ENCODE peak calls at places on chromosomes 3 and 15, in nine cellular contexts. C is prostate gland, O is IMR-90, I is vagina, H is body of pancreas, R is transverse colon, Y is HCT116, P is A549, F is GM12891. T is an unnamed sample.
A peak's percentile ranks its signal among the peaks of the same experiment; 100 is the strongest.

GRCh38 chr15:80183291-80183690 is 30.5 kb downstream of the FAH start:
- DNase-seq in C (no peak), O (no peak), I (no peak), H (no peak), R (no peak), Y (no peak), P (no peak), F (no peak), T (no peak)

GRCh38 chr15:61978225-61978624 is 82.0 kb downstream of the VPS13C start:
- DNase-seq in C (no peak), O (no peak), I (no peak), H (no peak), R (no peak), Y (no peak), P (no peak), F (no peak), T (no peak)

GRCh38 chr3:97821413-97821809 is 400 bp upstream of the CRYBG3 start:
- DNase-seq in C (peak; percentile 19), O (no peak), I (no peak), H (peak; percentile 41), R (peak; percentile 59), Y (no peak), P (no peak), F (peak; percentile 6), T (peak; percentile 90)

GRCh38 chr3:98012974-98013373 is 22.1 kb downstream of the GABRR3 start:
- DNase-seq in C (no peak), O (peak; percentile 60), I (no peak), H (no peak), R (no peak), Y (no peak), P (peak; percentile 53), F (no peak), T (no peak)

GRCh38 chr15:81166949-81167816 is 29.5 kb upstream of the IL16 start:
- DNase-seq in C (no peak), O (no peak), I (no peak), H (no peak), R (no peak), Y (no peak), P (no peak), F (no peak), T (no peak)

GRCh38 chr3:51379746-51380330 is 5.3 kb upstream of the MANF start:
- DNase-seq in C (no peak), O (no peak), I (no peak), H (no peak), R (no peak), Y (no peak), P (no peak), F (no peak), T (no peak)

GRCh38 chr3:80060664-80061063 is 292.9 kb upstream of the ROBO1 start:
- DNase-seq in C (no peak), O (no peak), I (no peak), H (no peak), R (no peak), Y (no peak), P (no peak), F (no peak), T (no peak)

GRCh38 chr15:91611924-91612323 is 241.6 kb upstream of the SLCO3A1 start:
- DNase-seq in C (no peak), O (no peak), I (no peak), H (no peak), R (no peak), Y (no peak), P (no peak), F (no peak), T (no peak)

GRCh38 chr3:48694610-48695051 is 8.9 kb upstream of the NCKIPSD start:
- DNase-seq in C (peak; percentile 71), O (peak; percentile 85), I (no peak), H (peak; percentile 63), R (peak; percentile 65), Y (peak; percentile 32), P (peak; percentile 25), F (no peak), T (peak; percentile 95)

GRCh38 chr3:48692551-48692950 is 6.8 kb upstream of the NCKIPSD start:
- DNase-seq in C (no peak), O (peak; percentile 38), I (no peak), H (no peak), R (no peak), Y (no peak), P (no peak), F (no peak), T (no peak)

GRCh38 chr3:48696156-48696555 is 10.4 kb upstream of the NCKIPSD start:
- DNase-seq in C (no peak), O (no peak), I (no peak), H (no peak), R (no peak), Y (no peak), P (no peak), F (no peak), T (no peak)

GRCh38 chr3:48693826-48694225 is 8.1 kb upstream of the NCKIPSD start:
- DNase-seq in C (no peak), O (no peak), I (no peak), H (no peak), R (no peak), Y (no peak), P (no peak), F (no peak), T (no peak)

DNA sequence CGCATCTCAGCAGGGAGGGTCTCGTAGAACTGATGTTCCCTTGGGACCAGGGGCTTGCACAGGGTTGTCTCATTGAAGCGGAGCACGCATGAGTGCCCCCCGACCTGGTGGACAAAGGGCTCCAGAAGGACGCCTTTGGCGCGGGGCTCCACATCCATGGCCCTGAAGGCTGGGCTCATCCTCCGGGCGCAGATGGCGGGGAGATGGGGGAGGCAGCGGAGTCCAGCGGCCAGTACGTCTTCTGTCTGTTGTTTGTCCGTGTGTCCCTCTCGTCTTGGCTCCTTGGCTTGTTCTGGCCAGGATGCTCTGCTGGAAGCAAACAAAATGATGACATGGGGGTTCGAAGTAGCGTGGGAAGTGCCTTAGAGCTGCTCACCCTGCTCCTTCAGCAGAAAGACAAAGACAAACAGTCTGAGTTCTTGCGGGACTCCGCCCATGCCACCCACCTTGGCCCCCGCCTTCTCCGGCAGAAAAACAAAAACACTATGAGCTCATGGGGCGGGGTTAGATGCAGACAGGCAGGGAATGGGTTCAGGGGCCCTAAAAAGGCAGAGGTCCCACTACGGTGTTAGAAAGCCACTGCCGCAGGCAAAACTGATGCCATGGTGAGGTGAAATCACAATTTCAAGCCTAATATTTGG is 9.5 kb upstream of the NCKIPSD start:
- DNase-seq in C (peak; percentile 47), O (peak; percentile 45), I (no peak), H (no peak), R (peak; percentile 56), Y (no peak), P (no peak), F (no peak), T (peak; percentile 75)
- TF ChIP-seq POLR2A in C (no peak), O (no peak), I (no peak), H (peak; percentile 13), R (peak; percentile 55), Y (no peak), P (no peak), F (no peak), T (no peak)

GRCh38 chr3:38115645-38116427 is 21.1 kb downstream of the ACAA1 start:
- DNase-seq in C (no peak), O (no peak), I (no peak), H (no peak), R (no peak), Y (no peak), P (no peak), F (no peak), T (peak; percentile 28)

GRCh38 chr3:38116471-38117162 is 20.3 kb downstream of the ACAA1 start:
- DNase-seq in C (no peak), O (no peak), I (no peak), H (peak; percentile 12), R (peak; percentile 35), Y (no peak), P (no peak), F (no peak), T (no peak)

GRCh38 chr3:38118421-38119247 is 18.3 kb downstream of the ACAA1 start:
- DNase-seq in C (no peak), O (no peak), I (no peak), H (peak; percentile 4), R (no peak), Y (no peak), P (no peak), F (no peak), T (peak; percentile 61)

GRCh38 chr3:38117748-38118420 is 19.0 kb downstream of the ACAA1 start:
- DNase-seq in C (peak; percentile 60), O (peak; percentile 55), I (no peak), H (peak; percentile 65), R (peak; percentile 76), Y (peak; percentile 40), P (peak; percentile 66), F (peak; percentile 82), T (peak; percentile 92)

GRCh38 chr3:38117163-38117716 is 19.7 kb downstream of the ACAA1 start:
- DNase-seq in C (no peak), O (no peak), I (no peak), H (peak; percentile 77), R (peak; percentile 26), Y (no peak), P (no peak), F (no peak), T (no peak)
- TF ChIP-seq POLR2A in C (no peak), O (no peak), I (no peak), H (no peak), R (no peak), Y (no peak), P (no peak), F (no peak), T (no peak)

GRCh38 chr15:94230886-94231727 is at the start of gene MCTP2:
- DNase-seq in C (peak; percentile 90), O (peak; percentile 70), I (peak; percentile 91), H (peak; percentile 91), R (peak; percentile 93), Y (peak; percentile 80), P (peak; percentile 11), F (peak; percentile 21), T (peak; percentile 96)
- TF ChIP-seq POLR2A in C (peak; percentile 85), O (peak; percentile 50), I (no peak), H (peak; percentile 86), R (peak; percentile 81), Y (peak; percentile 71), P (no peak), F (no peak), T (no peak)

GRCh38 chr3:127037021-127037400 is 54.1 kb downstream of the PLXNA1 start:
- DNase-seq in C (no peak), O (no peak), I (no peak), H (no peak), R (no peak), Y (no peak), P (no peak), F (no peak), T (no peak)

GRCh38 chr3:127034990-127035652 is 52.2 kb downstream of the PLXNA1 start:
- DNase-seq in C (no peak), O (no peak), I (no peak), H (no peak), R (no peak), Y (no peak), P (no peak), F (no peak), T (no peak)

GRCh38 chr3:127035672-127036071 is 52.8 kb downstream of the PLXNA1 start:
- DNase-seq in C (no peak), O (peak; percentile 77), I (no peak), H (peak; percentile 64), R (peak; percentile 91), Y (peak; percentile 76), P (peak; percentile 55), F (no peak), T (peak; percentile 52)

GRCh38 chr3:127037423-127037841 is 54.5 kb downstream of the PLXNA1 start:
- DNase-seq in C (no peak), O (no peak), I (no peak), H (peak; percentile 9), R (peak; percentile 79), Y (no peak), P (no peak), F (no peak), T (no peak)

DNA sequence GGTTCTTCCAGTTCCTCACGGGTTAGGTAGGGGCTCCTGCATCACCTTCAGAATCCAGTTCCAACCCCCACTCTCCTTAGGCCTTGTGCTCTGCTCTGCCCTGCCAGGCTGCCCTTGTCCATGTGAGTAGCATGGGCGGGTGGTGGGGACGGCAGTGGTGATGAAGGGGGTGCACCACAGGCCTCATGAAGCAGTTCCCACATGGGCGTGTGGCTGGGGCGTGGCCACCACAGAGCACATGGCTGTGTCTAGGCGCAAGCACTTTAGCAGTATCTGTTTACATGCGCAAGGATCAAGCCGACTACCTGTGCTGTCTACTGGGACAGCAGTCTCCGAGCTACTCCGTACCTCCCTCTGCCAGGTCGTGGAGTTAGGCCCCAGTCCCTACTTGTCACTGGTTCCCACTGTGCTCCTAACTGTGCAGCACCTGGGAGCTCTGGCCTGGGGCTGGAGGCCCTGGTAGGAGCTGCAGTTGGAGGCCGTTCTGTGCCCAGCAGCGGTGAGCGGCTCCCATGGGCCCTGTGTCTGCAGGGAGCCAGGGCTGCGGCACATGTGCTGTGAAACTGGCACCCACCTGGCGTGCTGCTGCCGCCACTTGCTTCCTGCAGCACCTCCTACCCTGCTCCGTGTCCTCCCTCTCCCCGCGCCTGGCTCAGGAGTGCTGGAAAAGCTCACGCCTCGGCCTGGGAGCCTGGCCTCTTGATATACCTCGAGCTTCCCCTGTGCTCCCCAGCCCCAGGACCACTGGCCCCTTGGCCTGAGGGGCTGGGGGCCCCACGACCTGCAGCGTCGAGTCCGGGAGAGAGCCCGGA is 53.5 kb downstream of the PLXNA1 start:
- DNase-seq in C (no peak), O (no peak), I (no peak), H (peak; percentile 13), R (peak; percentile 64), Y (no peak), P (no peak), F (no peak), T (no peak)
- TF ChIP-seq POLR2A in C (no peak), O (no peak), I (no peak), H (no peak), R (no peak), Y (no peak), P (no peak), F (no peak), T (no peak)